ENCODE peak calls at places on chromosome 20, in nine cellular contexts. G is heart left ventricle; J is fibroblast of lung; M is T1000; T is pancreas; D is CD8-positive, alpha-beta T cell; U is stimulated activated CD8-positive, alpha-beta memory T cell treated with anti-CD3 and anti-CD28 coated beads, Interleukin-7, amount 100 ng/mL, for 1 hour; H is T follicular helper cell; Q is HFFc6. A is an unnamed sample.

GRCh38 chr20:15740046-15740775 is 833.0 kb downstream of the KIF16B start:
- DNase-seq in D (no peak), M (no peak), U (no peak), Q (no peak), H (no peak), J (no peak), G (no peak), T (no peak), A (no peak)

GRCh38 chr20:38164069-38164468 is 1.0 kb downstream of the TGM2 start:
- DNase-seq in Q (no peak), J (no peak), M (no peak), U (no peak), D (no peak), G (no peak), H (no peak), T (no peak), A (no peak)

GRCh38 chr20:54624701-54625472 is 149.5 kb downstream of the DOK5 start:
- DNase-seq in U (no peak), T (no peak), G (peak; percentile 24), M (no peak), H (no peak), D (no peak), Q (no peak), J (peak; percentile 62), A (no peak)

GRCh38 chr20:4117867-4118266 is 102.5 kb upstream of the RNF24 start:
- DNase-seq in H (no peak), M (no peak), T (no peak), J (no peak), D (no peak), G (no peak), U (no peak), Q (no peak), A (no peak)

GRCh38 chr20:51930775-51931174 is 128.5 kb upstream of the SALL4 start:
- DNase-seq in J (peak; percentile 72), M (peak; percentile 72), G (peak; percentile 21), T (no peak), Q (peak; percentile 40), D (no peak), H (no peak), U (no peak), A (no peak)

GRCh38 chr20:44208165-44208564 is 2.4 kb downstream of the OSER1 start:
- DNase-seq in T (no peak), Q (no peak), M (no peak), G (no peak), J (no peak), D (no peak), U (no peak), H (no peak), A (peak; percentile 36)

GRCh38 chr20:13723015-13723414 is 61.7 kb downstream of the ESF1 start:
- DNase-seq in H (no peak), G (no peak), Q (no peak), J (peak; percentile 32), T (no peak), D (no peak), U (no peak), M (no peak), A (no peak)

GRCh38 chr20:11108102-11108842 is 434.5 kb upstream of the JAG1 start:
- DNase-seq in T (no peak), D (no peak), U (no peak), Q (no peak), G (peak; percentile 49), H (no peak), J (peak; percentile 22), M (no peak), A (no peak)

GRCh38 chr20:23298926-23299672 is 51.5 kb upstream of the NXT1 start:
- DNase-seq in U (no peak), T (no peak), M (no peak), J (no peak), D (no peak), G (no peak), H (no peak), Q (no peak), A (no peak)

GRCh38 chr20:23244916-23245552 is 105.6 kb upstream of the NXT1 start:
- DNase-seq in D (no peak), M (no peak), J (no peak), T (no peak), H (no peak), Q (no peak), U (no peak), G (peak; percentile 13), A (no peak)

GRCh38 chr20:61253640-61254511 is 1.8 kb downstream of the CDH4 start:
- DNase-seq in T (no peak), M (no peak), G (no peak), D (no peak), H (no peak), U (no peak), J (peak; percentile 39), Q (no peak), A (no peak)

GRCh38 chr20:45917790-45918141 is 5.8 kb upstream of the PLTP start:
- DNase-seq in D (no peak), U (no peak), Q (no peak), M (no peak), J (peak; percentile 71), T (peak; percentile 24), H (no peak), G (peak; percentile 60), A (no peak)

GRCh38 chr20:61969806-61970205 is 95.9 kb downstream of the TAF4 start:
- DNase-seq in Q (no peak), J (no peak), U (no peak), T (no peak), H (no peak), D (no peak), M (no peak), G (no peak), A (no peak)

GRCh38 chr20:1440024-1440423 is 26.6 kb downstream of the NSFL1C start:
- DNase-seq in G (no peak), J (peak; percentile 15), M (no peak), T (no peak), H (no peak), D (peak; percentile 22), U (no peak), Q (peak; percentile 21), A (no peak)

GRCh38 chr20:38001173-38001875 is 31.9 kb downstream of the TTI1 start:
- DNase-seq in G (no peak), T (no peak), H (no peak), M (no peak), Q (peak; percentile 77), U (no peak), D (no peak), J (peak; percentile 80), A (no peak)

GRCh38 chr20:56859751-56860366 is 230.8 kb downstream of the TFAP2C start:
- DNase-seq in U (no peak), H (no peak), G (no peak), D (no peak), M (no peak), J (no peak), Q (no peak), T (peak; percentile 28), A (no peak)

GRCh38 chr20:12023169-12023795 is 105.6 kb downstream of the BTBD3 start:
- DNase-seq in M (no peak), G (no peak), T (no peak), D (no peak), Q (no peak), H (no peak), J (no peak), U (no peak), A (peak; percentile 35)

GRCh38 chr20:62705626-62706025 is 3.0 kb upstream of the NTSR1 start:
- DNase-seq in U (no peak), Q (no peak), H (no peak), G (no peak), D (no peak), M (no peak), T (no peak), J (no peak), A (no peak)

GRCh38 chr20:25195962-25196700 is 619 bp downstream of the ENTPD6 start:
- DNase-seq in D (peak; percentile 10), T (peak; percentile 56), J (no peak), M (no peak), G (peak; percentile 51), U (no peak), Q (peak; percentile 6), H (peak; percentile 20), A (no peak)

GRCh38 chr20:36030143-36030542 is 61.8 kb downstream of the CNBD2 start:
- DNase-seq in D (no peak), Q (no peak), J (peak; percentile 76), G (peak; percentile 57), T (no peak), M (no peak), H (no peak), U (no peak), A (no peak)

GRCh38 chr20:59774204-59774641 is 159.2 kb downstream of the SYCP2 start:
- DNase-seq in Q (no peak), U (no peak), H (no peak), M (no peak), T (peak; percentile 3), J (no peak), G (peak; percentile 3), D (no peak), A (no peak)

GRCh38 chr20:32523613-32524218 is 61.4 kb downstream of the NOL4L start:
- DNase-seq in J (no peak), H (no peak), M (no peak), T (no peak), U (no peak), Q (no peak), D (no peak), G (no peak), A (no peak)

GRCh38 chr20:35243317-35243716 is 16.8 kb downstream of the MMP24 start:
- DNase-seq in U (no peak), G (no peak), H (no peak), D (no peak), M (no peak), T (no peak), Q (no peak), J (no peak), A (no peak)

GRCh38 chr20:31705598-31706597 is 16.8 kb downstream of the BCL2L1 start:
- DNase-seq in H (no peak), G (no peak), U (no peak), Q (no peak), M (no peak), T (no peak), D (no peak), J (no peak), A (no peak)

GRCh38 chr20:3071610-3072529 is at the start of gene OXT:
- DNase-seq in T (no peak), Q (no peak), H (peak; percentile 68), J (no peak), G (peak; percentile 51), U (peak; percentile 38), D (peak; percentile 76), M (no peak), A (peak; percentile 68)

GRCh38 chr20:13613917-13614316 is 24.8 kb downstream of the TASP1 start:
- DNase-seq in G (no peak), D (no peak), J (no peak), T (no peak), M (no peak), Q (no peak), U (no peak), H (no peak), A (no peak)

GRCh38 chr20:39676857-39677351 is 714.8 kb downstream of the DHX35 start:
- DNase-seq in T (no peak), G (no peak), H (no peak), U (no peak), Q (no peak), M (no peak), D (no peak), J (no peak), A (no peak)

GRCh38 chr20:3042621-3043020 is 801 bp upstream of the GNRH2 start:
- DNase-seq in G (peak; percentile 56), H (no peak), T (no peak), Q (no peak), U (no peak), M (no peak), D (no peak), J (peak; percentile 85), A (no peak)

GRCh38 chr20:49851234-49851755 is 38.7 kb downstream of the SLC9A8 start:
- DNase-seq in U (no peak), Q (no peak), H (no peak), J (no peak), G (no peak), D (no peak), M (no peak), T (no peak), A (no peak)

GRCh38 chr20:57586943-57587277 is 26.0 kb downstream of the PCK1 start:
- DNase-seq in U (no peak), H (no peak), G (no peak), T (no peak), Q (no peak), J (no peak), M (no peak), D (no peak), A (no peak)

GRCh38 chr20:4601630-4602296 is 119.9 kb upstream of the PRND start:
- DNase-seq in M (peak; percentile 27), Q (no peak), J (peak; percentile 43), H (no peak), U (no peak), D (no peak), T (no peak), G (peak; percentile 81), A (no peak)

A was measured in naive B cell.